ENCODE peak calls at places on chromosome 6, in four cellular contexts. Y, P, R and O are unnamed samples. For H3K27me3, the result is how much of the 10 kb centered on the place peaks cover.

GRCh38 chr6:16206595-16207037 is 31.8 kb upstream of the GMPR start:
- DNase-seq in R (peak), P (peak), Y (peak), O (no peak)

GRCh38 chr6:37548067-37548674 is 48.5 kb upstream of the CCDC167 start:
- DNase-seq in R (no peak), P (no peak), Y (no peak), O (no peak)

GRCh38 chr6:123838612-123839279 is 35.1 kb downstream of the NKAIN2 start:
- DNase-seq in P (no peak), Y (no peak), R (no peak), O (no peak)

GRCh38 chr6:105804436-105804835 is 281.7 kb upstream of the PRDM1 start:
- DNase-seq in R (no peak), Y (peak), P (peak), O (peak)

GRCh38 chr6:169029861-169030260 is 223.8 kb downstream of the THBS2 start:
- DNase-seq in P (no peak), R (no peak), Y (no peak), O (no peak)

GRCh38 chr6:72826744-72827438 is 205.0 kb downstream of the KCNQ5 start:
- DNase-seq in Y (peak), R (no peak), P (peak), O (peak)

GRCh38 chr6:34990971-34991560 is 102.0 kb downstream of the ANKS1A start:
- DNase-seq in R (no peak), Y (peak), P (peak), O (no peak)

GRCh38 chr6:148747145-148747492 is 289 bp downstream of the UST start:
- DNase-seq in R (no peak), Y (peak), P (no peak), O (no peak)

GRCh38 chr6:130365166-130366010 is 429 bp upstream of the TMEM200A start:
- DNase-seq in R (peak), P (peak), Y (peak), O (no peak)

GRCh38 chr6:141313986-141314385 is 818.7 kb upstream of the GJE1 start:
- DNase-seq in R (peak), P (no peak), Y (peak), O (no peak)

GRCh38 chr6:118187568-118188164 is 280.6 kb downstream of the SLC35F1 start:
- DNase-seq in P (peak), R (no peak), Y (no peak), O (no peak)

GRCh38 chr6:156974897-156975296 is 197.7 kb downstream of the ARID1B start:
- DNase-seq in P (no peak), Y (no peak), R (no peak), O (no peak)

GRCh38 chr6:153947817-153948447 is 91.1 kb upstream of the OPRM1 start:
- DNase-seq in P (no peak), Y (peak), R (peak), O (no peak)

GRCh38 chr6:145977881-145978280 is 13.7 kb upstream of the SHPRH start:
- DNase-seq in R (no peak), P (no peak), Y (no peak), O (no peak)

GRCh38 chr6:168619560-168620314 is 178.8 kb downstream of the SMOC2 start:
- DNase-seq in P (no peak), R (no peak), Y (no peak), O (no peak)

GRCh38 chr6:151060096-151060741 is 179.5 kb upstream of the AKAP12 start:
- DNase-seq in R (no peak), Y (peak), P (peak), O (peak)

GRCh38 chr6:149856256-149856994 is 7.7 kb downstream of the LRP11 start:
- DNase-seq in R (no peak), Y (no peak), P (no peak), O (no peak)

GRCh38 chr6:28643017-28643740 is 117.5 kb downstream of the GPX5 start:
- DNase-seq in P (peak), Y (peak), R (peak), O (peak)

GRCh38 chr6:111646942-111647341 is 41.3 kb upstream of the TRAF3IP2 start:
- DNase-seq in R (no peak), P (peak), Y (peak), O (no peak)

GRCh38 chr6:66897576-66897975 is 1190.5 kb upstream of the EYS start:
- DNase-seq in Y (peak), R (peak), P (no peak), O (peak)

GRCh38 chr6:169950558-169950957 is 199.1 kb downstream of the ERMARD start:
- DNase-seq in Y (peak), R (peak), P (no peak), O (no peak)

GRCh38 chr6:33030245-33030644 is 20.9 kb upstream of the HLA-DOA start:
- DNase-seq in R (no peak), P (no peak), Y (no peak), O (no peak)
- H3K27me3 ChIP-seq in R (under half), P (under half), Y (under half), O (under half)

GRCh38 chr6:55433446-55434130 is 106.3 kb downstream of the GFRAL start:
- DNase-seq in P (peak), R (peak), Y (peak), O (no peak)
- H3K9ac ChIP-seq in P (no peak), R (no peak), Y (no peak), O (no peak)

GRCh38 chr6:13164316-13164715 is 164.0 kb downstream of the TBC1D7 start:
- DNase-seq in Y (no peak), R (no peak), P (no peak), O (no peak)

GRCh38 chr6:13165518-13166186 is 162.7 kb downstream of the TBC1D7 start:
- DNase-seq in Y (no peak), R (no peak), P (no peak), O (no peak)

GRCh38 chr6:13159295-13159694 is 169.0 kb downstream of the TBC1D7 start:
- DNase-seq in P (no peak), R (no peak), Y (no peak), O (no peak)

DNA sequence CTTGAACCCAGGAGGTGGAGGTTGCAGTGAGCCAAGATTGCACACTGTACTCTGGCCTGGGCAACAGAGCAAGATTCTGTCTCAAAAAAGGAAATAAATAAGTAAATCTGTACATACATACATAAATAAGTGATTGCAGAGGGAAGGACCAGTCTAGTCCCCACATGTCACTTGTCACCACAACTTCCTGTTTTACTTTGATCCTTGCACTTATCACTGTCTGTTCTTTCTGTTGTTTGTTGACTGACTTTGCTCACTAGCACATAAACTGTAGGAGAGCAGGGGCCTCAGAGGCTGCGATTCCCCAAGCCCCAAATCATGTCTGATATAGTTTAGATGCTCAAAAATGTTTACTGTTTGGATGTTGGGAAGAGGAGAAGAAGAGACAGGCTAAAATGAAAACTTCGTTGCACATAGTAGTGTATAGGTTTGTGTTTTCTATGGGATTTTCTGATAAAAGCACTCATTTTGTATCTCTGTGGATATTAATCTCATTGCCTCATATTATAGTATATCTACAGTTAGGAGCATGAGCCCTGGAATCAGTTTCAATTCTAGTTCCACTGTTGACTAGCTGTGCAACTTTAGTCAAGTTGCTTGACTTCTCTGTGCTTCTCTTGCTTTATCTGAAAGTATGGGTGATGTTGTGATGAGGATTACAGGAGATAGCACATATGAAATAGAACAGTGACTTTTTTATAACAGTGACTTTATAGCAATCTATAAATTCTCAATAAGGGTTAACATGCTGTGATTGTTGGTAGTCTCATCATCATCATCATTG is 165.0 kb downstream of the TBC1D7 start:
- DNase-seq in Y (no peak), R (no peak), P (no peak), O (no peak)
- H3K27me3 ChIP-seq in Y (under half), R (under half), P (under half), O (under half)

DNA sequence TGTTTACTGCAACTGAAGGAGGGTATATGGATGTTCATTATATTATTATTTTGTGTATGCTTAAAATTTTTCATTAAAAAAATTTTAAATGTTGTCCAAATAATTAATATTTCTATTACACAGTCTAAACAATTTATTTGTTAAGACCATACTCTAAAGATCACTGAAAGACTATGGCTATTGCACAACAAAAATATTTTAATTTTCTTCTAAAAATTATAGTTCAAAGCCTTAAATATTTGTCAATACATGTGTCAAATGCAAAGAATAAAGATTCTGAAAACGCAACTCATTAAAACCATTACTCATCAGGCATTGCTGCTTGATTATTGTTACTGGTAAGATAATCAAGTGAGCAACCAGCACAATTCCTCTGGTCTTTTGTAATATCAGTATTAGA is 2.2 kb downstream of the MMS22L start:
- DNase-seq in R (no peak), Y (no peak), P (no peak), O (no peak)
- H3K9ac ChIP-seq in R (peak), Y (no peak), P (no peak), O (no peak)

GRCh38 chr6:33931799-33932198 is 128.0 kb upstream of the MLN start:
- DNase-seq in Y (no peak), R (no peak), P (no peak), O (no peak)
- H3K27me3 ChIP-seq in Y (under half), R (under half), P (half or more), O (under half)

GRCh38 chr6:127517698-127518097 is 1.4 kb downstream of the MTCL3 start:
- DNase-seq in P (no peak), R (no peak), Y (no peak), O (no peak)
- H3K9ac ChIP-seq in P (no peak), R (no peak), Y (no peak), O (no peak)

GRCh38 chr6:27541212-27541931 is 68.5 kb upstream of the ZNF184 start:
- DNase-seq in Y (peak), R (peak), P (no peak), O (peak)

GRCh38 chr6:27544612-27545260 is 71.8 kb upstream of the ZNF184 start:
- DNase-seq in Y (no peak), P (no peak), R (peak), O (no peak)

GRCh38 chr6:27542485-27542884 is 69.6 kb upstream of the ZNF184 start:
- DNase-seq in P (no peak), R (no peak), Y (no peak), O (no peak)

GRCh38 chr6:27541932-27542297 is 69.0 kb upstream of the ZNF184 start:
- DNase-seq in P (no peak), Y (no peak), R (no peak), O (no peak)

GRCh38 chr6:27539551-27539950 is 66.6 kb upstream of the ZNF184 start:
- DNase-seq in R (peak), P (no peak), Y (no peak), O (no peak)
- H3K27me3 ChIP-seq in R (half or more), P (under half), Y (under half), O (under half)

GRCh38 chr6:155378724-155379123 is 64.4 kb upstream of the TFB1M start:
- DNase-seq in R (no peak), P (no peak), Y (no peak), O (no peak)
- H3K9ac ChIP-seq in R (no peak), P (no peak), Y (no peak), O (no peak)

GRCh38 chr6:136108591-136108990 is 141.5 kb downstream of the MTFR2 start:
- DNase-seq in R (no peak), P (no peak), Y (no peak), O (no peak)

GRCh38 chr6:136104556-136104955 is 145.6 kb downstream of the MTFR2 start:
- DNase-seq in P (peak), R (no peak), Y (no peak), O (no peak)

GRCh38 chr6:136103763-136104311 is 146.3 kb downstream of the MTFR2 start:
- DNase-seq in Y (no peak), P (no peak), R (peak), O (no peak)

DNA sequence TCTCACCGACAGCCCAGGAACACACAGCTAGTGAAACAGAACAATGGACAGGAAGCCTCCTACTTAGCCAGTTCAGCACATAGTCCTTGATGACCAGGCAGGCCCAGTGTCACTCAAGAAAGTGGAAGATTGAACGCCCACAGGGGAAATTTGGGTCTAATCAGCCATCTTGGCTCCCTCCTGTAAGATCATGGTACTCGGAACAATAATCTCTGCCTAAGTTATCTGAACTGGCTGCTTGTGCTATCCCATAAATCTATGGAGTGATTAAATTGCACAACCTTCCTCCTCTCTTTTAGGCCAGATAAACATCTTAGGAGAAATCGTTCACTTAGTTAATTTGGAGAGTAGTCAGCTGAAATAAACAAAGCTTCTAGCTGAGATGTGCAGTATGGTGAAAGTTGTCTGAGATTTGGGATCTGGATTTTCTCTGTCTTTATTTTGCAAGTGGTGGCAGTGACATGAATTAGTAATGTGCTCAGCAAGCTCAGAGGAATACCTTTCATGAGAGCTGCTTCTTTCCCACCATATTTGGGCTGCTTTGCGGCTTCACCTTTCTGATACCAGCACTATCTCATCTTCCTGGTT is 146.9 kb downstream of the MTFR2 start:
- DNase-seq in P (peak), Y (no peak), R (peak), O (no peak)
- H3K27me3 ChIP-seq in P (under half), Y (under half), R (under half), O (under half)